ENCODE peak calls at places on chromosomes 13 and 19, in ten cellular contexts. S, I, Q, H, B, U, O, Z, A and T are unnamed samples.

GRCh38 chr19:51407631-51408131 is 9.8 kb downstream of the SIGLEC10 start:
- DNase-seq in S (peak; percentile 15), I (peak; percentile 45), Q (peak; percentile 56), H (peak; percentile 83), B (no peak), U (no peak), O (peak; percentile 72), Z (peak; percentile 16), A (peak; percentile 37), T (peak; percentile 59)

GRCh38 chr13:114237415-114238112 is 2.9 kb downstream of the CDC16 start:
- DNase-seq in S (no peak), I (no peak), Q (no peak), H (no peak), B (no peak), U (no peak), O (no peak), Z (no peak), A (no peak), T (no peak)

GRCh38 chr19:49073514-49074378 is 1.2 kb upstream of the KCNA7 start:
- DNase-seq in S (no peak), I (peak; percentile 81), Q (peak; percentile 28), H (peak; percentile 80), B (no peak), U (no peak), O (peak; percentile 19), Z (no peak), A (no peak), T (no peak)

GRCh38 chr13:76556632-76557031 is 329.6 kb downstream of the KCTD12 start:
- DNase-seq in S (no peak), I (no peak), Q (no peak), H (no peak), B (no peak), U (no peak), O (no peak), Z (no peak), A (no peak), T (no peak)

GRCh38 chr19:34145741-34146202 is 26.5 kb upstream of the LSM14A start:
- DNase-seq in S (peak; percentile 60), I (peak; percentile 75), Q (peak; percentile 73), H (peak; percentile 77), B (peak; percentile 6), U (peak; percentile 16), O (peak; percentile 71), Z (peak; percentile 36), A (peak; percentile 38), T (peak; percentile 56)

GRCh38 chr13:102643656-102644055 is 46.9 kb downstream of the TPP2 start:
- DNase-seq in S (no peak), I (no peak), Q (no peak), H (no peak), B (peak; percentile 47), U (no peak), O (no peak), Z (no peak), A (no peak), T (no peak)

GRCh38 chr19:57466489-57466888 is 9.5 kb upstream of the VN1R1 start:
- DNase-seq in S (no peak), I (no peak), Q (no peak), H (no peak), B (no peak), U (no peak), O (no peak), Z (no peak), A (no peak), T (no peak)

GRCh38 chr13:97810152-97810551 is 143.3 kb upstream of the IPO5 start:
- DNase-seq in S (no peak), I (peak; percentile 6), Q (peak; percentile 31), H (no peak), B (no peak), U (no peak), O (no peak), Z (peak; percentile 3), A (no peak), T (no peak)

DNA sequence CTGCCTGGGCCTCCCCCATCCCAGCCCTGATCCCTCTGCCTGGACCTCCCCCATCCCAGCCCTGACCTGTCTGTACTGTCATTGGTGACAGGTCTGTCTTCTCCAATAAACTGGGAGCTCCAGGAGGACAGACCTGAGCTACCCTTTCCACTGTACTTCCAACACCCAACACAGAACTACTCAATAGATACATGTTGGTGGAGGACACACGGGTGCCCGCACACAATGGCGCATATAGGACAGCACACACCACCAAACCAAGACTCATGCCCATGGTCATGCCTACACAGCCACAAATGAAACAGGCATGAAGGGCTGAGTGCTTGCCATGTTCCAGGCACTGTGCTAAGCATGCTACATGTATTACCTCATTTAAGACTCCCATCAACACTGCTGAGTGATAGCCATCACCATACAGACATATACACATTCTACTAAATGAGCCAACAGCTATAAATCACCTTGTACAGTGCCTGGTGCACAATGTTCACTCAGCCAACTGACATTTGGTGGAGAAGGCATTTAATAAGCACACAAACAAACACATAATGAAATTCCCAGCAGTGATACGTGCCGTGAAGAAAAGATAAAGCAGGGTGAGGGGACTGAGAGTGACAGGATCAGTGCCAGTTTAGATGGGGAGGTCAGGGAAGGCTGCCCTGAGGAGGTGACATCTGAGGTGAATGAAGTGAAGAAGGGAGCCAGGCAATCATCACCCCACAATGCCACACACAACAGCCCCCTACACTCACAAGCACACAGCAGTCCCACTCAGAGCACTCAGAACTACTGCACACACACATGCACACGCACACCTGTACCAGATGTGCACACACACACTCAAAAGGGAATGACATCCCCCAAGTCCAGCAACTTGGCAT is 857 bp downstream of the POU2F2 start:
- DNase-seq in S (no peak), I (no peak), Q (no peak), H (no peak), B (no peak), U (no peak), O (peak; percentile 20), Z (no peak), A (no peak), T (no peak)
- H3K4me3 ChIP-seq in S (peak overlapping the region; percentile 90), I (no peak overlapping the region), Q (peak overlapping the region; percentile 64), H (no peak overlapping the region), B (peak overlapping the region; percentile 59), U (no peak overlapping the region), O (peak overlapping the region; percentile 96), Z (peak overlapping the region; percentile 67), A (peak overlapping the region; percentile 31), T (no peak overlapping the region)

DNA sequence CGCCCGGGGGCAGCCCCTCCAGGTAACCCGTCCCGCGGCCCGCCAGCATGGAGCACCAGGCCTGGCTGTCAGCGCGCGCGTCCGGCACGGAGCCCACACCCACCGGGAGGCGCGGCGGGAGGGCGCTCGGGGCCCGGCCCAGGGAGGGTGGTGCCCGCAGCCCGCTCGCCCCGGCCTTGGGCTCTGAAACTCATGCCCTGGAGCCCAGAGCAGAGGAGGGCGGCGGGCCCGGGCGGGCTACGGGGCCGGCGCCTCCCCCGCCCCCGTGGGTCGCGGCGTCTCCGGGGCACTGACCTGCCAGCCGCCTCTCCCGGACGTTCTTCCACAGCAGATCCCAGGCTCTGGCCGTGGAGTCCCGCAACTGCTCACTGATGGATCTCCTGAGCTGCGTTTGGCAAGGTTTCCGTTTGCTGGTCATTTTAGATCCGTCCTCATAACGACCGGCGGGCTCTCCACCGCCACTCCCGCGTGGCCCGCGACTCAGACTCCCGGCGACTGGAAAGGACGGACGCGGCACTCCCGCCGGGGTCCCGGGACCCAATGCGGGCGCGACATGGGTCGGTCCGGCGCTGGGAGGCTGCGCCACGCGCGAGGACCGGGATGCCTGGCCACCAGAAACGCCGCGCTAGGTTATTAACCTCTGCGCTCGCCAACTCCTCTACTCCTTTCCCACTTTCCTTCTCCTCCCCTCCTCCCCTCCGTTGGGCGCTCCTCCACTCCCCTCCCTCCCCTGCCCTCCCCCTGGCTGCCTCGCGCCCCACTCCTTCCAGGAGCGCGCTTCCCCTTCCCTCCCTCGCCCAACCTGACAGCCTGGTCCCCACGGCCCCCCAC is 64.7 kb upstream of the STARD13 start:
- DNase-seq in S (no peak), I (peak; percentile 44), Q (peak; percentile 50), H (peak; percentile 67), B (peak; percentile 22), U (no peak), O (no peak), Z (peak; percentile 21), A (peak; percentile 60), T (no peak)
- H3K4me3 ChIP-seq in S (no peak overlapping the region), I (peak overlapping the region; percentile 75), Q (peak overlapping the region; percentile 75), H (peak overlapping the region; percentile 78), B (peak overlapping the region; percentile 88), U (no peak overlapping the region), O (no peak overlapping the region), Z (peak overlapping the region; percentile 75), A (peak overlapping the region; percentile 87), T (no peak overlapping the region)

DNA sequence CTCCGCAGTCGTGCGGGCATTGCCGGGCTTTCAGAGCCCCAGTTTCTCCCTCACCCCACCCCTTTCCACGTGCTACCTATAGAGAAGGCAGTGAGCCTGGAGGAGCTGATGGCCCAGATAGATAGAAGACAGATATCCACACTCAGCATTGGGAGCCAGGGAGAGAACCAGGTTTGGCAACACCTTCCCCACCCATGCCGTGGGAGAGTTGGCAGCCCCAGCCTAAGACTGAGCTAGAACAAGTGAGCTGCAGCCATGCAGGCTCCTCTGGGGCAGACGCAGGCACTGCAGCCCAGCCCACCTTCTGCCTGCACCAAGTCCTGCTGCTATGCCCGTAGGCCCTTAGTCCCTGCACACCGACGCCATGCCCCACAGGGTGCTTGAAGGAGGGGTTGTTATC is 10.3 kb upstream of the KRTDAP start:
- DNase-seq in S (no peak), I (no peak), Q (no peak), H (no peak), B (no peak), U (no peak), O (no peak), Z (no peak), A (no peak), T (no peak)
- H3K4me3 ChIP-seq in S (no peak overlapping the region), I (no peak overlapping the region), Q (no peak overlapping the region), H (no peak overlapping the region), B (no peak overlapping the region), U (no peak overlapping the region), O (no peak overlapping the region), Z (no peak overlapping the region), A (no peak overlapping the region), T (no peak overlapping the region)

GRCh38 chr13:40589285-40590109 is 76.9 kb downstream of the FOXO1 start:
- DNase-seq in S (no peak), I (peak; percentile 20), Q (peak; percentile 93), H (no peak), B (peak; percentile 70), U (no peak), O (peak; percentile 97), Z (peak; percentile 65), A (peak; percentile 48), T (no peak)
- H3K4me3 ChIP-seq in S (no peak overlapping the region), I (no peak overlapping the region), Q (no peak overlapping the region), H (no peak overlapping the region), B (no peak overlapping the region), U (peak overlapping the region; percentile 34), O (peak overlapping the region; percentile 63), Z (no peak overlapping the region), A (no peak overlapping the region), T (no peak overlapping the region)